ENCODE peak calls at places on chromosomes 11 and 22, in five cellular contexts. L is WTC11; G is effector CD4-positive, alpha-beta T cell; V is skeletal muscle cell; J is left ventricle myocardium inferior. Z is an unnamed sample.

GRCh38 chr11:120578591-120579154 is 67.1 kb downstream of the GRIK4 start:
- DNase-seq in L (peak; percentile 9), G (no peak), V (no peak), J (no peak), Z (no peak)

GRCh38 chr11:111680486-111681175 is 78.4 kb downstream of the SIK2 start:
- DNase-seq in L (no peak), G (no peak), V (no peak), J (no peak), Z (no peak)

GRCh38 chr22:19679476-19680099 is 34.7 kb upstream of the SEPTIN5 start:
- DNase-seq in L (peak; percentile 91), G (peak; percentile 37), V (no peak), J (peak; percentile 46), Z (peak; percentile 61)

GRCh38 chr11:41281131-41281742 is 178.2 kb downstream of the LRRC4C start:
- DNase-seq in L (no peak), G (no peak), V (no peak), J (no peak), Z (no peak)

GRCh38 chr11:132312161-132312560 is 941.7 kb downstream of the NTM start:
- DNase-seq in L (no peak), G (no peak), V (peak; percentile 51), J (no peak), Z (no peak)

GRCh38 chr11:93842461-93842860 is 8.0 kb downstream of the VSTM5 start:
- DNase-seq in L (no peak), G (no peak), V (no peak), J (no peak), Z (no peak)

GRCh38 chr22:39444937-39445465 is 11.8 kb upstream of the MGAT3 start:
- DNase-seq in L (no peak), G (no peak), V (no peak), J (no peak), Z (no peak)

GRCh38 chr11:62614275-62614674 is 1.2 kb downstream of the ROM1 start:
- DNase-seq in L (no peak), G (no peak), V (no peak), J (no peak), Z (no peak)

GRCh38 chr11:3686751-3687150 is 15.6 kb upstream of the CHRNA10 start:
- DNase-seq in L (no peak), G (no peak), V (no peak), J (no peak), Z (no peak)

GRCh38 chr11:46050652-46051051 is 70.6 kb downstream of the PHF21A start:
- DNase-seq in L (no peak), G (no peak), V (no peak), J (no peak), Z (peak; percentile 34)

GRCh38 chr22:45144928-45145327 is 18.8 kb upstream of the NUP50 start:
- DNase-seq in L (no peak), G (no peak), V (no peak), J (no peak), Z (no peak)

GRCh38 chr11:6991227-6991626 is 28.9 kb downstream of the ZNF214 start:
- DNase-seq in L (peak; percentile 10), G (no peak), V (no peak), J (no peak), Z (no peak)

GRCh38 chr11:55714982-55715888 is 53.2 kb downstream of the OR4C6 start:
- DNase-seq in L (peak; percentile 32), G (no peak), V (no peak), J (no peak), Z (peak; percentile 42)

GRCh38 chr11:120652705-120653335 is 141.3 kb downstream of the GRIK4 start:
- DNase-seq in L (no peak), G (no peak), V (no peak), J (no peak), Z (no peak)

GRCh38 chr11:17923213-17923612 is 89.6 kb downstream of the SERGEF start:
- DNase-seq in L (no peak), G (no peak), V (no peak), J (peak; percentile 38), Z (no peak)

GRCh38 chr11:132895340-132895739 is 637.0 kb downstream of the OPCML start:
- DNase-seq in L (no peak), G (no peak), V (peak; percentile 56), J (no peak), Z (no peak)